ENCODE peak calls at places on chromosomes 3 and 15, in ten cellular contexts. I is Caki2; G is A549; J is ELR; U is activated naive CD4-positive, alpha-beta T cell treated with Interleukin-2 at 50 U/mL for 16 hours; P is SW 1271; Q is H4; D is GM23248; V is GF-D8; O is activated CD8-positive, alpha-beta T cell treated with anti-CD3 and anti-CD28 coated beads, Interleukin-2, amount 10 ng/mL, durations not matched to agents 7 days and 5 days. A is an unnamed sample.

GRCh38 chr3:170418422-170419300 is at the start of gene CLDN11:
- DNase-seq in U (no peak), D (peak), P (no peak), G (no peak), O (no peak), J (peak), I (peak), V (no peak), Q (no peak), A (no peak)

GRCh38 chr15:88080616-88081015 is 175.9 kb downstream of the NTRK3 start:
- DNase-seq in Q (no peak), G (no peak), O (no peak), J (no peak), D (no peak), I (no peak), U (no peak), P (no peak), V (no peak), A (no peak)

GRCh38 chr3:42700366-42701288 is 2.0 kb downstream of the HHATL start:
- DNase-seq in V (no peak), D (no peak), Q (no peak), I (no peak), G (no peak), U (no peak), J (no peak), O (no peak), P (no peak), A (no peak)

GRCh38 chr3:49649576-49649975 is 24.6 kb upstream of the APEH start:
- DNase-seq in V (no peak), Q (no peak), J (no peak), D (no peak), P (no peak), O (no peak), U (no peak), G (no peak), I (no peak), A (no peak)

GRCh38 chr3:11539218-11539617 is 104.5 kb downstream of the VGLL4 start:
- DNase-seq in G (no peak), J (no peak), Q (no peak), D (no peak), V (no peak), P (no peak), I (no peak), O (no peak), U (no peak), A (no peak)

GRCh38 chr3:50515565-50516047 is 12.2 kb upstream of the CACNA2D2 start:
- DNase-seq in G (no peak), D (no peak), O (peak), Q (no peak), J (no peak), I (peak), V (no peak), U (no peak), P (no peak), A (no peak)

GRCh38 chr3:130779031-130779430 is 32.4 kb upstream of the PIK3R4 start:
- DNase-seq in D (no peak), P (no peak), Q (no peak), G (no peak), I (no peak), O (no peak), V (no peak), J (no peak), U (no peak), A (no peak)

GRCh38 chr3:37601832-37602231 is 259.8 kb upstream of the CTDSPL start:
- DNase-seq in I (no peak), V (no peak), U (no peak), P (no peak), D (no peak), G (no peak), O (no peak), Q (peak), J (no peak), A (no peak)

GRCh38 chr15:39244776-39245175 is 336.1 kb upstream of the THBS1 start:
- DNase-seq in D (peak), P (no peak), O (no peak), V (no peak), U (no peak), I (no peak), J (no peak), Q (no peak), G (no peak), A (no peak)

GRCh38 chr3:72678892-72679291 is 169.4 kb downstream of the SHQ1 start:
- DNase-seq in O (no peak), P (no peak), Q (peak), I (peak), U (no peak), G (no peak), D (peak), J (peak), V (no peak), A (no peak)

GRCh38 chr3:179526989-179527391 is 35.7 kb upstream of the ACTL6A start:
- DNase-seq in U (no peak), Q (peak), P (peak), D (peak), I (no peak), V (no peak), O (no peak), G (no peak), J (peak), A (peak)

GRCh38 chr3:58117561-58118305 is 93.0 kb downstream of the DNASE1L3 start:
- DNase-seq in U (no peak), P (no peak), D (peak), V (no peak), I (no peak), O (no peak), J (no peak), Q (no peak), G (no peak), A (no peak)

GRCh38 chr15:92711457-92711831 is 55.9 kb upstream of the FAM174B start:
- DNase-seq in G (no peak), J (no peak), I (no peak), O (no peak), V (no peak), D (no peak), U (no peak), P (no peak), Q (no peak), A (no peak)

GRCh38 chr3:70916375-70917055 is 604.1 kb upstream of the MDFIC2 start:
- DNase-seq in V (no peak), D (peak), Q (no peak), I (no peak), O (no peak), P (no peak), J (no peak), G (no peak), U (no peak), A (no peak)

GRCh38 chr3:66177026-66177425 is 43.8 kb upstream of the SLC25A26 start:
- DNase-seq in D (no peak), I (no peak), P (no peak), G (no peak), V (no peak), U (no peak), Q (no peak), J (no peak), O (no peak), A (no peak)

GRCh38 chr15:98954411-98954810 is 53.2 kb downstream of the PGPEP1L start:
- DNase-seq in P (no peak), O (no peak), V (no peak), Q (peak), G (no peak), I (peak), D (peak), J (peak), U (no peak), A (no peak)

GRCh38 chr3:126170073-126170916 is 10.1 kb downstream of the ALDH1L1 start:
- DNase-seq in V (no peak), O (no peak), P (no peak), U (no peak), I (no peak), Q (no peak), J (no peak), D (no peak), G (no peak), A (no peak)

GRCh38 chr3:188947983-188948657 is 223.7 kb upstream of the TPRG1 start:
- DNase-seq in P (no peak), U (no peak), D (peak), J (peak), G (peak), I (peak), O (no peak), Q (peak), V (no peak), A (no peak)

GRCh38 chr3:34567266-34567665 is 768.8 kb downstream of the PDCD6IP start:
- DNase-seq in Q (no peak), P (no peak), J (no peak), G (no peak), D (no peak), O (no peak), I (no peak), U (no peak), V (no peak), A (no peak)

GRCh38 chr3:177789500-177789899 is 592.2 kb upstream of the TBL1XR1 start:
- DNase-seq in V (no peak), P (no peak), O (no peak), U (no peak), J (no peak), G (no peak), D (no peak), I (no peak), Q (no peak), A (no peak)

GRCh38 chr3:99868438-99868723 is 50.7 kb downstream of the CMSS1 start:
- DNase-seq in U (no peak), O (no peak), I (no peak), J (peak), V (no peak), P (no peak), Q (peak), G (no peak), D (peak), A (no peak)

GRCh38 chr3:161420746-161421145 is 49.4 kb upstream of the SPTSSB start:
- DNase-seq in P (no peak), U (no peak), V (no peak), Q (peak), J (no peak), G (no peak), I (peak), O (no peak), D (no peak), A (no peak)

GRCh38 chr3:105729662-105730061 is 139.2 kb downstream of the CBLB start:
- DNase-seq in J (no peak), U (no peak), P (no peak), O (no peak), Q (no peak), D (peak), I (no peak), V (no peak), G (no peak), A (no peak)

GRCh38 chr15:52496776-52497470 is 31.8 kb downstream of the MYO5A start:
- DNase-seq in D (peak), J (peak), P (peak), Q (peak), U (peak), G (no peak), O (no peak), I (peak), V (no peak), A (no peak)

GRCh38 chr15:41490355-41490754 is 3.3 kb upstream of the ITPKA start:
- DNase-seq in V (peak), U (peak), O (peak), I (peak), J (peak), D (peak), P (peak), Q (peak), G (peak), A (peak)

GRCh38 chr3:141797167-141797773 is 34.1 kb downstream of the GRK7 start:
- DNase-seq in G (no peak), O (peak), P (no peak), D (peak), V (peak), I (no peak), Q (no peak), J (no peak), U (peak), A (peak)

GRCh38 chr3:25485673-25486072 is 57.6 kb downstream of the RARB start:
- DNase-seq in P (no peak), G (no peak), J (no peak), I (no peak), Q (no peak), V (no peak), O (no peak), D (no peak), U (no peak), A (no peak)

GRCh38 chr15:85329561-85330421 is 50.6 kb upstream of the AKAP13 start:
- DNase-seq in D (peak), G (peak), P (no peak), U (peak), Q (peak), J (peak), O (peak), I (no peak), V (no peak), A (no peak)

GRCh38 chr15:79615754-79616153 is 183.6 kb downstream of the MINAR1 start:
- DNase-seq in V (no peak), J (no peak), P (no peak), Q (no peak), D (no peak), U (no peak), G (no peak), I (no peak), O (no peak), A (no peak)

GRCh38 chr3:16866447-16867025 is 18.2 kb upstream of the PLCL2 start:
- DNase-seq in V (no peak), U (no peak), D (peak), Q (peak), I (peak), G (no peak), J (peak), P (no peak), O (peak), A (peak)

GRCh38 chr3:8990266-8991215 is 27.3 kb upstream of the RAD18 start:
- DNase-seq in I (no peak), G (no peak), Q (peak), V (no peak), D (no peak), P (no peak), U (no peak), J (no peak), O (no peak), A (no peak)

GRCh38 chr3:46565607-46566039 is 479 bp downstream of the LRRC2 start:
- DNase-seq in O (no peak), U (no peak), D (peak), P (no peak), I (no peak), G (no peak), V (no peak), J (no peak), Q (no peak), A (no peak)

GRCh38 chr15:58627046-58627445 is 122.5 kb downstream of the ADAM10 start:
- DNase-seq in O (no peak), D (no peak), P (no peak), Q (no peak), V (no peak), G (no peak), J (no peak), U (no peak), I (no peak), A (no peak)

GRCh38 chr3:146972726-146973125 is 367.6 kb upstream of the PLSCR5 start:
- DNase-seq in U (no peak), D (peak), P (no peak), O (no peak), V (no peak), G (no peak), I (no peak), Q (peak), J (peak), A (no peak)

GRCh38 chr3:142858043-142858442 is 30.8 kb downstream of the PCOLCE2 start:
- DNase-seq in U (no peak), I (no peak), J (no peak), G (no peak), Q (no peak), O (no peak), D (no peak), V (no peak), P (no peak), A (no peak)

GRCh38 chr3:13452490-13453335 is 27.4 kb upstream of the HDAC11 start:
- DNase-seq in Q (peak), V (peak), I (peak), U (peak), G (peak), D (peak), P (peak), J (peak), O (peak), A (peak)

GRCh38 chr3:161348791-161349400 is 22.4 kb downstream of the SPTSSB start:
- DNase-seq in Q (no peak), D (peak), P (no peak), U (no peak), O (no peak), J (no peak), V (no peak), I (no peak), G (no peak), A (no peak)

GRCh38 chr3:160928183-160928718 is 172.2 kb downstream of the PPM1L start:
- DNase-seq in D (no peak), J (peak), G (no peak), U (no peak), P (peak), I (no peak), V (no peak), Q (peak), O (no peak), A (peak)